ENCODE peak calls at places on chromosome 6, in ten cellular contexts. J is fibroblast of villous mesenchyme, Z is lower leg skin, G is fibroblast of lung, N is cardiac muscle cell, A is cardiac fibroblast, I is tibial nerve, T is pancreas, X is esophagus squamous epithelium, R is H1. E is an unnamed sample.
A peak's percentile ranks its signal among the peaks of the same experiment; 100 is the strongest.

GRCh38 chr6:108988291-108988690 is 106.4 kb downstream of the SESN1 start:
- DNase-seq in Z (no peak), G (no peak), N (no peak), I (no peak), A (no peak), T (no peak), J (no peak), R (no peak), X (no peak), E (no peak)

GRCh38 chr6:33073431-33073871 is at the start of gene HLA-DPA1:
- DNase-seq in I (no peak), Z (peak; percentile 40), G (no peak), N (peak; percentile 15), X (no peak), R (no peak), T (no peak), J (peak; percentile 23), A (peak; percentile 21), E (peak; percentile 39)

GRCh38 chr6:21437583-21437982 is 156.0 kb upstream of the SOX4 start:
- DNase-seq in I (no peak), J (no peak), T (no peak), R (no peak), G (no peak), N (no peak), Z (no peak), X (no peak), A (no peak), E (no peak)

GRCh38 chr6:107713214-107713962 is 110.7 kb downstream of the SCML4 start:
- DNase-seq in X (no peak), T (no peak), R (no peak), N (no peak), Z (no peak), A (no peak), I (no peak), J (no peak), G (no peak), E (no peak)

GRCh38 chr6:129050086-129050485 is 167.1 kb downstream of the LAMA2 start:
- DNase-seq in Z (no peak), R (no peak), I (no peak), G (no peak), N (no peak), T (no peak), X (no peak), A (no peak), J (no peak), E (peak; percentile 28)

GRCh38 chr6:10431423-10432164 is 16.7 kb upstream of the TFAP2A start:
- DNase-seq in R (no peak), Z (no peak), T (no peak), J (peak; percentile 21), I (no peak), X (no peak), A (no peak), N (no peak), G (no peak), E (peak; percentile 99)

GRCh38 chr6:33620584-33621395 is at the start of gene ITPR3:
- DNase-seq in N (peak; percentile 44), A (peak; percentile 90), I (no peak), X (no peak), T (peak; percentile 64), J (peak; percentile 69), G (peak; percentile 71), Z (no peak), R (no peak), E (peak; percentile 86)

GRCh38 chr6:29439006-29439405 is at the start of gene OR10C1:
- DNase-seq in X (no peak), N (no peak), R (no peak), G (no peak), A (no peak), Z (no peak), T (no peak), J (no peak), I (no peak), E (no peak)

GRCh38 chr6:11869656-11870340 is 91.2 kb upstream of the ADTRP start:
- DNase-seq in G (peak; percentile 96), J (peak; percentile 17), A (peak; percentile 91), X (no peak), Z (no peak), I (no peak), N (peak; percentile 7), R (no peak), T (peak; percentile 73), E (no peak)

GRCh38 chr6:105370316-105370715 is 32.6 kb downstream of the PREP start:
- DNase-seq in T (no peak), R (no peak), X (no peak), Z (no peak), N (no peak), A (no peak), G (no peak), J (no peak), I (no peak), E (no peak)

GRCh38 chr6:105372862-105373182 is 30.1 kb downstream of the PREP start:
- DNase-seq in G (no peak), I (no peak), T (no peak), J (no peak), Z (peak; percentile 64), R (no peak), A (no peak), X (no peak), N (no peak), E (peak; percentile 100)

GRCh38 chr6:105373481-105373880 is 29.4 kb downstream of the PREP start:
- DNase-seq in T (no peak), R (no peak), A (no peak), X (no peak), G (no peak), J (no peak), Z (no peak), N (no peak), I (no peak), E (peak; percentile 35)

GRCh38 chr6:105372142-105372861 is 30.6 kb downstream of the PREP start:
- DNase-seq in N (no peak), R (no peak), A (no peak), Z (no peak), G (no peak), I (no peak), T (no peak), J (no peak), X (no peak), E (no peak)

GRCh38 chr6:105369145-105369544 is 33.7 kb downstream of the PREP start:
- DNase-seq in J (no peak), T (no peak), R (no peak), N (no peak), Z (no peak), A (no peak), I (no peak), X (no peak), G (no peak), E (no peak)
- H3K4me3 ChIP-seq in J (no peak overlapping the region), T (no peak overlapping the region), R (no peak overlapping the region), N (no peak overlapping the region), Z (no peak overlapping the region), A (no peak overlapping the region), I (no peak overlapping the region), X (no peak overlapping the region), G (no peak overlapping the region), E (no peak overlapping the region)

DNA sequence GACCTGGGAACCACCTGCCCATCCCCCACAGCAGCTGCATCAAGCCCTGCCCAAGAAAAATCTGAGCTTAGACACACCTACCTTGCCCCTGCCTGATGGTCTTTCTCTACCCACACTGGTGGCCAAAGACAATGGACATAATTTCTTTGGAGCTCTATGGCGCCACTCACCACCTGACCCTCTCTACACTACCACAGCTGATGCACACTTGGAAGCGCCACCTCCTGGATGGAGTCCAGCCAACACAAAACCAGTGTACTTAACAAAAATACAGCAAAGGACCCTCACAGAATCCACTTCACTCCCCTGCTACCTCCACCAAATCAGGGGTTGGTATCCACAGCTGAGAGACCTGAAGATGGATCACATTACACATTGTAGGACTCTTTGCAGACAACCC is 39.7 kb upstream of the CLVS2 start:
- DNase-seq in J (no peak), T (no peak), R (no peak), N (no peak), A (no peak), X (no peak), G (no peak), Z (no peak), I (no peak), E (no peak)
- TF ChIP-seq CTCF in J (no peak), T (no peak), R (peak; percentile 42), N (no peak), A (no peak), X (no peak), G (no peak), Z (no peak), I (no peak), E (no peak)

DNA sequence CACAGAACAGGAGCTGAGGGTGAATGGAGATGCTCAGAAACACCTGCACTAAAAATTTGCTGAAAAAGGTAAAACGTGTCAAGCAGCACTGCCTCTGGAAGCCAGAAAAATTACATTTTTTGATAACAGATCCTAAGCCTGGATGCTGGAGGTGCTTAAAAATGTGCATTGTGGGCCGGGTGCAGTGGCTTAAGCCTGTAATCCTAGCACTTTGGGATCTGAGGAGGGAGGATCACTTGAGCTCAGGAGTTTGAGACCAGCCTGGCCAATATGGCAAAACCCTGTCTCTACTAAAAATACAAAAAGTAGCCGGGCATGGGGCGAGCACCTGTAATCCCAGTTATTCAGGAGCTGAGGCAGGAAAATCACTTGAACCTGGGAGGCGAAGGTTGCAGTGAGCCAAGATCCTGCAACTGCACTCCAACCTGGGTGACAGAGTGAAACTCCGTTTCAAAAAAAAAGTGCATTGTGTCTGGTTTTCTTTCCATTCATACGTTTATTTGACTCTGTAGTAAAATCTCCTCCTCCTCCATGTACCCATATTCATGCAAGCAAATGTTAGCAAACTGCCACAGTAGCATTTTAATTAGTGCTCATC is 587 bp upstream of the BTN3A1 start:
- DNase-seq in G (no peak), N (no peak), T (no peak), Z (no peak), A (no peak), R (no peak), J (no peak), X (no peak), I (no peak), E (no peak)
- H3K4me3 ChIP-seq in G (peak overlapping the region; percentile 94), N (peak overlapping the region; percentile 51), T (peak overlapping the region; percentile 53), Z (no peak overlapping the region), A (no peak overlapping the region), R (no peak overlapping the region), J (peak overlapping the region; percentile 84), X (peak overlapping the region; percentile 44), I (peak overlapping the region; percentile 47), E (peak overlapping the region; percentile 85)

GRCh38 chr6:84414531-84414930 is 187.1 kb upstream of the CEP162 start:
- DNase-seq in A (no peak), J (no peak), T (no peak), N (no peak), Z (no peak), G (no peak), I (no peak), X (no peak), R (no peak), E (no peak)

GRCh38 chr6:84408028-84408427 is 180.6 kb upstream of the CEP162 start:
- DNase-seq in I (no peak), Z (no peak), N (no peak), G (no peak), R (no peak), J (no peak), A (no peak), T (no peak), X (no peak), E (no peak)

GRCh38 chr6:84411060-84411629 is 183.7 kb upstream of the CEP162 start:
- DNase-seq in R (no peak), Z (no peak), J (no peak), A (peak; percentile 80), N (no peak), G (peak; percentile 83), I (no peak), T (no peak), X (no peak), E (peak; percentile 36)

GRCh38 chr6:84410377-84410776 is 182.9 kb upstream of the CEP162 start:
- DNase-seq in R (no peak), G (no peak), N (no peak), X (no peak), I (no peak), Z (no peak), J (no peak), T (no peak), A (no peak), E (no peak)

GRCh38 chr6:84409911-84410310 is 182.5 kb upstream of the CEP162 start:
- DNase-seq in T (no peak), I (no peak), J (no peak), R (no peak), N (no peak), A (no peak), Z (no peak), G (no peak), X (no peak), E (no peak)
- TF ChIP-seq CTCF in T (no peak), I (no peak), J (no peak), R (no peak), N (no peak), A (no peak), Z (no peak), G (no peak), X (no peak), E (no peak)